ENCODE peak calls at places on chromosomes 12 and 14, in ten cellular contexts. Z is ovary; K is IMR-90; R is GM23338; F is foreskin fibroblast; E is right cardiac atrium; M is choroid plexus epithelial cell; P is kidney epithelial cell; I is AG04449; J is CD4-positive, CD25-positive, alpha-beta regulatory T cell. T is an unnamed sample.

GRCh38 chr12:108306014-108306501 is 33.1 kb downstream of the CMKLR1 start:
- DNase-seq in J (no peak), E (peak; percentile 37), R (no peak), I (no peak), M (peak; percentile 72), Z (no peak), F (peak; percentile 32), K (peak; percentile 15), P (peak; percentile 56), T (no peak)

GRCh38 chr12:13164859-13165577 is 31.5 kb upstream of the EMP1 start:
- DNase-seq in Z (no peak), R (no peak), P (no peak), K (no peak), M (no peak), F (no peak), I (no peak), E (no peak), J (no peak), T (no peak)

GRCh38 chr12:33439587-33440011 is at the start of gene SYT10:
- DNase-seq in M (no peak), K (no peak), J (no peak), E (no peak), R (peak; percentile 89), Z (no peak), P (no peak), I (no peak), F (no peak), T (no peak)

GRCh38 chr12:55681142-55682077 is 26.3 kb downstream of the ITGA7 start:
- DNase-seq in F (peak; percentile 79), I (no peak), K (peak; percentile 51), R (peak; percentile 94), M (peak; percentile 42), E (peak; percentile 62), J (no peak), Z (peak; percentile 49), P (no peak), T (no peak)

GRCh38 chr14:20687362-20688166 is 1.0 kb upstream of the ANG start:
- DNase-seq in R (no peak), E (no peak), I (no peak), K (no peak), P (no peak), Z (no peak), M (no peak), J (no peak), F (no peak), T (no peak)

GRCh38 chr12:115922952-115923564 is 354.4 kb downstream of the MED13L start:
- DNase-seq in J (no peak), P (no peak), K (no peak), F (no peak), E (no peak), Z (no peak), I (no peak), R (peak; percentile 69), M (peak; percentile 21), T (peak; percentile 30)

GRCh38 chr12:117863004-117863709 is 105.6 kb downstream of the KSR2 start:
- DNase-seq in E (no peak), K (no peak), J (no peak), I (no peak), M (no peak), P (no peak), Z (no peak), R (no peak), F (peak; percentile 7), T (no peak)

GRCh38 chr12:106107566-106107965 is 31.2 kb downstream of the NUAK1 start:
- DNase-seq in R (no peak), F (no peak), E (no peak), J (no peak), M (peak; percentile 83), P (no peak), Z (no peak), K (peak; percentile 68), I (no peak), T (no peak)

GRCh38 chr14:32933943-32934890 is 4.5 kb upstream of the NPAS3 start:
- DNase-seq in J (no peak), K (no peak), E (peak; percentile 17), F (no peak), I (no peak), Z (peak; percentile 52), P (no peak), M (peak; percentile 35), R (peak; percentile 53), T (no peak)

GRCh38 chr14:32932921-32933622 is 5.6 kb upstream of the NPAS3 start:
- DNase-seq in Z (peak; percentile 38), R (peak; percentile 85), E (peak; percentile 19), J (no peak), P (no peak), I (no peak), M (no peak), K (no peak), F (no peak), T (no peak)

GRCh38 chr14:32934891-32935633 is 3.6 kb upstream of the NPAS3 start:
- DNase-seq in P (no peak), M (peak; percentile 9), I (no peak), Z (peak; percentile 34), R (peak; percentile 53), K (no peak), J (no peak), F (no peak), E (no peak), T (no peak)

GRCh38 chr14:32933623-32933942 is 5.1 kb upstream of the NPAS3 start:
- DNase-seq in J (no peak), R (peak; percentile 74), Z (no peak), P (no peak), E (no peak), M (peak; percentile 69), F (no peak), I (no peak), K (no peak), T (no peak)

DNA sequence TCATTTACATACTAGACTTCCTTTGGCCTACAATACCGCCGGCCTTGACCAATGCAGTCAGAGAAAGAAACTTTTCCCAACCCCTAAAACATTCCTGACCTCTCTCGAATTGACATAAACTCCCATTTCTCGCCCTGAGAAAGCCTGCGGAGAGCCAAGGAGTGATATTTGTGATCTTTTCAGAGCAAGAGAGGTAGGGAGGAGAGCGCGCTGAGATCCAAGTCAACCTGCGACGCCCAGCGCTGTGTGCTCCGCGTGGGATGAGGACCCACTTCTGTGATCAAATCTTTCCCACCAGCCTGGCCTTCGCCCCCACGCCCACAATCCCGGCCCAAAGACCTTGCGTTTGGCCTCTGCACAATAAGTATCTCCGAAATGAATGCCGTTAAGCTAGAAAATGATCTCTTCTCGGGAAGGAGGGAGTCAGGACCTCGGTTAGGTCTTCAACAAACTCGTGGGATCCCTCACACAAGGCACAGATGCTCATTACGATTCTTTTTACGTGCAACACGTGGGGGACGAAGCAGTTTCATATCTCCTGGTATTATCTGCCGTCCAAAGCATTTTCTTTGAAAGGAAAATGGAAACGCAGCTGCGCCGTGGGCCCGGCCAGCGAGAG is 6.3 kb upstream of the NPAS3 start:
- DNase-seq in J (no peak), R (peak; percentile 38), E (no peak), K (no peak), I (no peak), P (no peak), F (no peak), M (no peak), Z (no peak), T (no peak)
- H3K4me3 ChIP-seq in J (no peak overlapping the region), R (peak overlapping the region; percentile 70), E (peak overlapping the region; percentile 71), K (no peak overlapping the region), I (no peak overlapping the region), P (no peak overlapping the region), F (no peak overlapping the region), M (no peak overlapping the region), Z (peak overlapping the region; percentile 33), T (no peak overlapping the region)

GRCh38 chr14:103535891-103536565 is 7.0 kb downstream of the TRMT61A start:
- DNase-seq in P (no peak), K (no peak), M (no peak), Z (peak; percentile 38), J (no peak), E (peak; percentile 9), R (no peak), I (no peak), F (no peak), T (no peak)

GRCh38 chr14:103535081-103535890 is 6.3 kb downstream of the TRMT61A start:
- DNase-seq in J (no peak), I (no peak), P (no peak), F (no peak), M (no peak), K (no peak), Z (no peak), E (peak; percentile 53), R (no peak), T (no peak)

GRCh38 chr14:103538291-103539055 is 9.5 kb downstream of the TRMT61A start:
- DNase-seq in K (no peak), F (no peak), P (no peak), Z (peak; percentile 58), R (no peak), J (no peak), M (no peak), E (peak; percentile 57), I (no peak), T (no peak)

GRCh38 chr14:103537175-103537990 is 8.4 kb downstream of the TRMT61A start:
- DNase-seq in R (no peak), K (peak; percentile 55), E (peak; percentile 10), J (no peak), P (no peak), I (no peak), M (no peak), Z (peak; percentile 40), F (no peak), T (no peak)

DNA sequence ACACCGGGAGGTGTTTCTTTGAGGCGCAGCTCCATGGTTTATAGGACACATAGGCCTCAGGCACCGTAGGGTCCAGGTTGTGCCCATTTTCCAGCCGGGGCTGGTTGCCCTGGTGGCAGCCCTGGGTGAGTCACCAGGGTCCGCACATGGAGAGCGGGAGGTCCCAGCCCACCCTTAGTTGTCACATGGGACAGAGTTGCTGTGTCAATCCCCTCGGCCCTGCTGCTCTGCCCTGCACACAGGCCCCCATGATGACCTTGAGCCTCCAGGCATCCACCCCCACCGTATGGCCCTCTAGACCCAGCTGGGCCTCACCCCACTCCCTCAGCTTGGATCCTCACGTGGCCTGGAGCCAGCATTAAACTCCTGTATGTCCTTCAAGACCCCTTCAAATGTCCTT is 7.7 kb downstream of the TRMT61A start:
- DNase-seq in F (no peak), Z (no peak), M (no peak), I (no peak), E (peak; percentile 19), P (no peak), R (no peak), J (no peak), K (no peak), T (no peak)
- H3K4me3 ChIP-seq in F (no peak overlapping the region), Z (no peak overlapping the region), M (no peak overlapping the region), I (no peak overlapping the region), E (no peak overlapping the region), P (no peak overlapping the region), R (no peak overlapping the region), J (no peak overlapping the region), K (no peak overlapping the region), T (no peak overlapping the region)

DNA sequence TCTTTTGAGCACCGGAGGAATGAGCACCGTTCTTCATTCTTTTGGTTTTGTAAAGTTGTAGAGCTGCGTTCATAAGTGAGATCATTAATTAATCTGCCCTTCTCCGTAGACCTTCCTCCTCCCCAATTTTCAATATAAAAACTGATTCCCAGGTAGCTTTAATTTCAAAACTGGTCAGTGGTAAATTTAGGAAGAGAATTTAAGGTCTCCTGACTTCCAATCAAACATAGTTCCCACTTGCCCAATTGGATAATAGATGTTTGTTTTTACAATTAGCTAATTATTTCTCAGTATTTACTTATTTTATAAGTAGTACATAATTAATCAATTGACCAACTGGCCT is 27.2 kb upstream of the YBX3 start:
- DNase-seq in P (no peak), F (no peak), I (no peak), Z (no peak), J (no peak), E (no peak), K (no peak), M (no peak), R (no peak), T (no peak)
- H3K4me3 ChIP-seq in P (no peak overlapping the region), F (no peak overlapping the region), I (no peak overlapping the region), Z (no peak overlapping the region), J (peak overlapping the region; percentile 35), E (no peak overlapping the region), K (no peak overlapping the region), M (no peak overlapping the region), R (no peak overlapping the region), T (no peak overlapping the region)

GRCh38 chr12:14884458-14884878 is 1.2 kb downstream of the MGP start:
- DNase-seq in I (peak; percentile 26), E (peak; percentile 87), J (peak; percentile 84), P (peak; percentile 54), R (no peak), F (peak; percentile 67), M (peak; percentile 92), Z (peak; percentile 84), K (peak; percentile 72), T (peak; percentile 93)
- H3K4me3 ChIP-seq in I (peak overlapping the region; percentile 13), E (peak overlapping the region; percentile 44), J (peak overlapping the region; percentile 46), P (no peak overlapping the region), R (no peak overlapping the region), F (peak overlapping the region; percentile 17), M (peak overlapping the region; percentile 40), Z (peak overlapping the region; percentile 37), K (no peak overlapping the region), T (no peak overlapping the region)

T was measured in GM12865.